ENCODE peak calls at places on chromosomes 3 and 15, in seven cellular contexts. J is A549; X is PC-3; U is naive thymus-derived CD4-positive, alpha-beta T cell; Z is uterus; V is left ventricle myocardium inferior; S is Panc1. A is an unnamed sample.

GRCh38 chr3:25903371-25903770 is 113.5 kb downstream of the OXSM start:
- DNase-seq in J (no peak), X (no peak), U (no peak), Z (no peak), V (no peak), S (no peak), A (no peak)

GRCh38 chr3:67109651-67110204 is 111.6 kb downstream of the KBTBD8 start:
- DNase-seq in J (peak; percentile 4), X (peak; percentile 61), U (no peak), Z (no peak), V (no peak), S (no peak), A (peak; percentile 22)

GRCh38 chr3:129413687-129414506 is 14.5 kb downstream of the EFCAB12 start:
- DNase-seq in J (peak; percentile 67), X (peak; percentile 78), U (no peak), Z (no peak), V (no peak), S (no peak), A (no peak)

GRCh38 chr3:190229632-190230424 is 92.4 kb downstream of the CLDN1 start:
- DNase-seq in J (peak; percentile 3), X (peak; percentile 93), U (no peak), Z (no peak), V (no peak), S (peak; percentile 74), A (no peak)

GRCh38 chr3:146705205-146705604 is 100.1 kb upstream of the PLSCR5 start:
- DNase-seq in J (no peak), X (no peak), U (no peak), Z (no peak), V (no peak), S (no peak), A (no peak)

GRCh38 chr15:91515188-91515754 is 338.2 kb upstream of the SLCO3A1 start:
- DNase-seq in J (peak; percentile 51), X (peak; percentile 80), U (no peak), Z (no peak), V (peak; percentile 63), S (no peak), A (no peak)

GRCh38 chr3:152218604-152219003 is 50.1 kb upstream of the MBNL1 start:
- DNase-seq in J (no peak), X (no peak), U (no peak), Z (no peak), V (no peak), S (no peak), A (no peak)

GRCh38 chr3:55686720-55687254 is 199.7 kb upstream of the WNT5A start:
- DNase-seq in J (no peak), X (peak; percentile 38), U (no peak), Z (no peak), V (no peak), S (no peak), A (no peak)

GRCh38 chr3:128800241-128801187 is 74.5 kb downstream of the RAB7A start:
- DNase-seq in J (no peak), X (no peak), U (no peak), Z (no peak), V (peak; percentile 51), S (no peak), A (no peak)

GRCh38 chr3:50194128-50194902 is 2.9 kb downstream of the GNAT1 start:
- DNase-seq in J (peak; percentile 45), X (peak; percentile 76), U (peak; percentile 88), Z (peak; percentile 67), V (peak; percentile 65), S (no peak), A (no peak)

GRCh38 chr3:21752749-21753347 is 1.8 kb upstream of the ZNF385D start:
- DNase-seq in J (no peak), X (peak; percentile 77), U (no peak), Z (no peak), V (no peak), S (no peak), A (no peak)

GRCh38 chr3:47113669-47114365 is 50.1 kb downstream of the SETD2 start:
- DNase-seq in J (no peak), X (peak; percentile 77), U (no peak), Z (no peak), V (no peak), S (no peak), A (no peak)

GRCh38 chr3:23915537-23916108 is 1.2 kb downstream of the NKIRAS1 start:
- DNase-seq in J (no peak), X (no peak), U (no peak), Z (no peak), V (no peak), S (no peak), A (no peak)

GRCh38 chr3:161969867-161970266 is 473.3 kb downstream of the OTOL1 start:
- DNase-seq in J (no peak), X (peak; percentile 28), U (no peak), Z (no peak), V (no peak), S (no peak), A (no peak)

GRCh38 chr3:194225988-194226663 is 90.2 kb downstream of the HES1 start:
- DNase-seq in J (no peak), X (no peak), U (no peak), Z (no peak), V (no peak), S (no peak), A (no peak)

GRCh38 chr3:66297917-66298316 is 77.1 kb downstream of the SLC25A26 start:
- DNase-seq in J (no peak), X (no peak), U (no peak), Z (no peak), V (no peak), S (no peak), A (no peak)

GRCh38 chr3:179432021-179432420 is 19.2 kb downstream of the GNB4 start:
- DNase-seq in J (no peak), X (no peak), U (no peak), Z (no peak), V (no peak), S (no peak), A (no peak)

DNA sequence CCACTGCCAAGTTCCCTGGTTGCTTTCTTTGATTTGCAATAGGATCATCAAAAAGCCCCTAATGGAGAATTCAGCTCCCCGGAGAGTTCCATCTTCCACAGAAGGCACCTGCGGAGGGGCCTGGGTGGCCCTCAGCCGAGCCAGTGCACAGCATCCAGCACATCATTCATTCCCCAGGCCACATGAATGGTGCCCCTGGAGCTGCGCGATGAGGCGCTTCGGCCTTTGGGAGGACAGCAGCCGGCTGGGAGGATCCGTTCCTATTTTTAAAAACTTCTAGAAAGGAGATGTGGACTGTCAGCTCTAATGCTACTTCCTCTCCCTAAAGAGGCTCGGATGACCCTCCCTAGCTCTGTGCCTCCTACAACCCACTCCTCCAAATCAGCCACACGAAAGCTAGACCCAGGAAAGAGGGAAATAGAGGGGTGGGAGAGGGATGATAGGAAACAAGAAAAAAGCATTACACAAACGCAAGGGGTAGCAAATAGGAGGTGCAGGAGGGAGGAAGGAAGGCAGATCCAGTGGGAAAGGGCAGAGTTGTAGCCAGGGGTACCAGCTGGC is 20.3 kb downstream of the EHD4 start:
- DNase-seq in J (no peak), X (no peak), U (no peak), Z (no peak), V (no peak), S (no peak), A (no peak)
- H3K4me3 ChIP-seq in J (no peak overlapping the region), X (no peak overlapping the region), U (no peak overlapping the region), Z (no peak overlapping the region), V (no peak overlapping the region), S (no peak overlapping the region), A (no peak overlapping the region)

GRCh38 chr15:26357653-26358052 is 415.2 kb downstream of the GABRB3 start:
- DNase-seq in J (no peak), X (no peak), U (no peak), Z (no peak), V (no peak), S (no peak), A (no peak)
- H3K9me3 ChIP-seq in J (no peaks in the 10 kb centered on the region), X (no peaks in the 10 kb centered on the region), U (no peaks in the 10 kb centered on the region), Z (no peaks in the 10 kb centered on the region), V (no peaks in the 10 kb centered on the region), S (no peaks in the 10 kb centered on the region), A (no peaks in the 10 kb centered on the region)

GRCh38 chr3:171789759-171790505 is 20.4 kb downstream of the PLD1 start:
- DNase-seq in J (no peak), X (peak; percentile 38), U (no peak), Z (no peak), V (no peak), S (no peak), A (no peak)

GRCh38 chr3:171792549-171792948 is 17.7 kb downstream of the PLD1 start:
- DNase-seq in J (no peak), X (no peak), U (no peak), Z (no peak), V (no peak), S (no peak), A (no peak)

GRCh38 chr3:171790574-171790897 is 19.7 kb downstream of the PLD1 start:
- DNase-seq in J (no peak), X (no peak), U (no peak), Z (no peak), V (no peak), S (no peak), A (no peak)

GRCh38 chr3:171791695-171792082 is 18.6 kb downstream of the PLD1 start:
- DNase-seq in J (no peak), X (peak; percentile 75), U (no peak), Z (no peak), V (no peak), S (no peak), A (no peak)

DNA sequence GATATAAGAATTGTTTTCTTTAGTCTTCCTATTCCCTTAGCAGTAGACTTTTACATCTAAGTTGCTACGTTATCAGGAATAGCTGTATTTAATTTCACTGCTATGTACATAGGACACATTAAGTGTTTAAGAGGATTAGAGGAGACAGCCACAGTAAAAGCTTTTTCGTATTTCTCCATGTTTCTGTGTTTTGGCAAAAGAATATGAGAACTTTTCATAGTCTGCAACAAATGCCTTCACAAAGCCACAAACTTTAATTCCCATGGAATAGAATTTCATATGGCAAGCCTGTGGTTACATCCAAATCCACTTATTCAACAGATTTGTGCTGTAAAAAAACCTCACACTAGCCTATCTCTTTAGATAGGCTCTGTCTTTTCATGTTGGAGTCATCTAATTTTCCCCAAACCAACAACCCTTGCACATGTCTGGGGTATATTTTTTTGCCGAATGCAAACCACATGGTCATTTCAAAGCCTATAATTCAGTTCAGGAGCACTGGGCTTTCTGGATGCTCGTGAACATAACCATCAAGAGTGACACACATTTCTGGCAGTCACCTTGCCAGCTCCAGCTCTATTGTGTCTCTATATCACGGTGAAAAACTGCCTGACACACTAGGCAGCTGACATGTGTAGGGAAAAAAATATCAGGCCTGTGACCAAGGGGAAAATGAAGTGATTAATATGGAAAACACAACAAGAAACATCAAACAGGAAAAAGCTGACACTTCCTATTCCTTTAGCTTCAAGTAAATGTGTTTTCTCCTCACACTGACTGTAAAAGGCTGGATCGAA is 19.2 kb downstream of the PLD1 start:
- DNase-seq in J (no peak), X (no peak), U (no peak), Z (no peak), V (no peak), S (no peak), A (no peak)
- H3K27ac ChIP-seq in J (no peak overlapping the region), X (peak overlapping the region; percentile 90), U (no peak overlapping the region), Z (no peak overlapping the region), V (peak overlapping the region; percentile 27), S (peak overlapping the region; percentile 78), A (no peak overlapping the region)

DNA sequence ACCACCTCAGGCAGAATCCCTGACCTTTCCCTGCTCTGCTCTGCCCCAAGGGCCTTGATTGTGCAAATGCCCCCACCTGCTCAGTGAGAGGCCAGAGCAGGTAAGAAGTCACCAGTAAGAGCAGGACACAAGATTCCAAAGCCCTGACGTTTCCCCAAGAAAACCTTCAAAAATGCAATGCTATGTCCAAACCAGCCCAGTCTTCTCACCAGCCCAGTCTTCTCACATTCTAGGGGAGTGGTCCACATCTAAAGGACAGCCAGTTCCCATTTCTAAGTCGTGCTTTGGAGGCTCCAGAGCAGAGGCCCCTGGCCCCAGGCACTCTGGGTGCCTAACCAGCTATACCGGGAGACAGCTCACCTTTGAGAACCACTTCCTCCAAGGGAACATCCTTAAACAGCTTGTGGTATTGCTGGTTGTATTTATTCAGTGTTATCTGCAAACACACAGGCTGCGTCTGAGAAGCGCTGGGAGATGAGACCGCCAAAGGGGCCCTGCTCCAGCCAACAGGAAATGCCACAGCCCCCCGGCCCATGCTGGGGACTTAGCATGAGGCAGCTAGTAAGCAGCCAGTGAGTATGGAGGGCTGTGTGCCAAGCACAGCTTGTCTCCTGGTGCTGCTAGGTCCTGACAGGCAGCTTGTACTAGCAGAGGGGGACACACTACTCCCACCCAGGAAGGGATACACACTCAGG is 29.3 kb downstream of the GRAMD2A start:
- DNase-seq in J (no peak), X (peak; percentile 67), U (no peak), Z (no peak), V (peak; percentile 28), S (no peak), A (no peak)
- H3K4me3 ChIP-seq in J (no peak overlapping the region), X (no peak overlapping the region), U (no peak overlapping the region), Z (no peak overlapping the region), V (no peak overlapping the region), S (no peak overlapping the region), A (no peak overlapping the region)